ENCODE peak calls at places on chromosomes 12 and 14, in nine cellular contexts. One of them, this sample, is unnamed.

GRCh38 chr12:22627351-22627750 is 2.4 kb downstream of the ETNK1 start:
- DNase-seq in astrocyte of the cerebellum: no peak
- DNase-seq in lung: no peak
- DNase-seq in astrocyte of the spinal cord: peak
- DNase-seq in psoas muscle: no peak
- DNase-seq in gastrocnemius medialis: no peak
- DNase-seq in cardiac muscle cell: no peak
- DNase-seq in AG10803: no peak
- DNase-seq in coronary artery: no peak
- DNase-seq in this sample: no peak

GRCh38 chr14:68824517-68825347 is 31.9 kb upstream of the ZFP36L1 start:
- DNase-seq in cardiac muscle cell: peak
- DNase-seq in psoas muscle: peak
- DNase-seq in gastrocnemius medialis: peak
- DNase-seq in astrocyte of the cerebellum: no peak
- DNase-seq in lung: peak
- DNase-seq in astrocyte of the spinal cord: peak
- DNase-seq in AG10803: peak
- DNase-seq in coronary artery: no peak
- DNase-seq in this sample: peak

GRCh38 chr12:26370098-26370497 is 174.7 kb downstream of the SSPN start:
- DNase-seq in cardiac muscle cell: no peak
- DNase-seq in astrocyte of the cerebellum: no peak
- DNase-seq in astrocyte of the spinal cord: no peak
- DNase-seq in AG10803: no peak
- DNase-seq in lung: no peak
- DNase-seq in gastrocnemius medialis: no peak
- DNase-seq in coronary artery: no peak
- DNase-seq in psoas muscle: no peak
- DNase-seq in this sample: no peak

GRCh38 chr14:80206351-80206750 is 5.0 kb downstream of the DIO2 start:
- DNase-seq in lung: no peak
- DNase-seq in astrocyte of the cerebellum: no peak
- DNase-seq in coronary artery: no peak
- DNase-seq in gastrocnemius medialis: no peak
- DNase-seq in psoas muscle: no peak
- DNase-seq in astrocyte of the spinal cord: peak
- DNase-seq in AG10803: no peak
- DNase-seq in cardiac muscle cell: no peak
- DNase-seq in this sample: no peak

GRCh38 chr12:127070512-127071157 is 1196.3 kb upstream of the TMEM132C start:
- DNase-seq in astrocyte of the cerebellum: no peak
- DNase-seq in cardiac muscle cell: no peak
- DNase-seq in astrocyte of the spinal cord: no peak
- DNase-seq in gastrocnemius medialis: no peak
- DNase-seq in AG10803: no peak
- DNase-seq in lung: no peak
- DNase-seq in psoas muscle: no peak
- DNase-seq in coronary artery: no peak
- DNase-seq in this sample: no peak

GRCh38 chr12:40768125-40768864 is 76.1 kb downstream of the CNTN1 start:
- DNase-seq in coronary artery: no peak
- DNase-seq in cardiac muscle cell: no peak
- DNase-seq in AG10803: no peak
- DNase-seq in gastrocnemius medialis: no peak
- DNase-seq in lung: no peak
- DNase-seq in astrocyte of the cerebellum: no peak
- DNase-seq in astrocyte of the spinal cord: no peak
- DNase-seq in psoas muscle: no peak
- DNase-seq in this sample: no peak

GRCh38 chr12:55899035-55899434 is 28.7 kb downstream of the PYM1 start:
- DNase-seq in cardiac muscle cell: no peak
- DNase-seq in lung: no peak
- DNase-seq in coronary artery: no peak
- DNase-seq in astrocyte of the cerebellum: no peak
- DNase-seq in AG10803: peak
- DNase-seq in psoas muscle: no peak
- DNase-seq in gastrocnemius medialis: no peak
- DNase-seq in astrocyte of the spinal cord: peak
- DNase-seq in this sample: peak

GRCh38 chr12:2460051-2460450 is 334.7 kb upstream of the FKBP4 start:
- DNase-seq in lung: no peak
- DNase-seq in coronary artery: no peak
- DNase-seq in cardiac muscle cell: no peak
- DNase-seq in astrocyte of the spinal cord: no peak
- DNase-seq in psoas muscle: no peak
- DNase-seq in gastrocnemius medialis: no peak
- DNase-seq in astrocyte of the cerebellum: no peak
- DNase-seq in AG10803: no peak
- DNase-seq in this sample: no peak

GRCh38 chr12:120690083-120690450 is 3.1 kb downstream of the MLEC start:
- DNase-seq in coronary artery: no peak
- DNase-seq in lung: no peak
- DNase-seq in AG10803: no peak
- DNase-seq in cardiac muscle cell: no peak
- DNase-seq in gastrocnemius medialis: no peak
- DNase-seq in psoas muscle: no peak
- DNase-seq in astrocyte of the cerebellum: no peak
- DNase-seq in astrocyte of the spinal cord: no peak
- DNase-seq in this sample: no peak

GRCh38 chr12:109544955-109545531 is 28.3 kb downstream of the MMAB start:
- DNase-seq in gastrocnemius medialis: no peak
- DNase-seq in astrocyte of the cerebellum: no peak
- DNase-seq in lung: no peak
- DNase-seq in cardiac muscle cell: no peak
- DNase-seq in AG10803: peak
- DNase-seq in psoas muscle: no peak
- DNase-seq in coronary artery: no peak
- DNase-seq in astrocyte of the spinal cord: no peak
- DNase-seq in this sample: no peak

GRCh38 chr14:75141967-75142366 is 15.1 kb upstream of the NEK9 start:
- DNase-seq in gastrocnemius medialis: no peak
- DNase-seq in astrocyte of the spinal cord: peak
- DNase-seq in AG10803: peak
- DNase-seq in coronary artery: no peak
- DNase-seq in cardiac muscle cell: peak
- DNase-seq in lung: no peak
- DNase-seq in psoas muscle: no peak
- DNase-seq in astrocyte of the cerebellum: no peak
- DNase-seq in this sample: no peak

GRCh38 chr14:94051115-94051514 is 25.0 kb downstream of the OTUB2 start:
- DNase-seq in astrocyte of the cerebellum: peak
- DNase-seq in astrocyte of the spinal cord: peak
- DNase-seq in AG10803: peak
- DNase-seq in gastrocnemius medialis: no peak
- DNase-seq in psoas muscle: no peak
- DNase-seq in cardiac muscle cell: peak
- DNase-seq in coronary artery: peak
- DNase-seq in lung: peak
- DNase-seq in this sample: no peak

GRCh38 chr12:69330475-69331473 is 17.4 kb upstream of the LYZ start:
- DNase-seq in gastrocnemius medialis: no peak
- DNase-seq in AG10803: no peak
- DNase-seq in cardiac muscle cell: peak
- DNase-seq in psoas muscle: no peak
- DNase-seq in coronary artery: no peak
- DNase-seq in lung: no peak
- DNase-seq in astrocyte of the cerebellum: no peak
- DNase-seq in astrocyte of the spinal cord: peak
- DNase-seq in this sample: no peak

GRCh38 chr12:52759218-52759617 is 17.9 kb downstream of the KRT76 start:
- DNase-seq in AG10803: no peak
- DNase-seq in lung: no peak
- DNase-seq in coronary artery: no peak
- DNase-seq in astrocyte of the spinal cord: no peak
- DNase-seq in gastrocnemius medialis: no peak
- DNase-seq in cardiac muscle cell: no peak
- DNase-seq in psoas muscle: no peak
- DNase-seq in astrocyte of the cerebellum: no peak
- DNase-seq in this sample: no peak

GRCh38 chr12:98645572-98646067 is 530 bp downstream of the APAF1 start:
- DNase-seq in AG10803: no peak
- DNase-seq in cardiac muscle cell: peak
- DNase-seq in lung: peak
- DNase-seq in astrocyte of the spinal cord: peak
- DNase-seq in psoas muscle: no peak
- DNase-seq in gastrocnemius medialis: peak
- DNase-seq in astrocyte of the cerebellum: no peak
- DNase-seq in coronary artery: no peak
- DNase-seq in this sample: no peak

GRCh38 chr12:70243510-70244331 is 488 bp downstream of the CNOT2 start:
- DNase-seq in coronary artery: peak
- DNase-seq in cardiac muscle cell: peak
- DNase-seq in AG10803: peak
- DNase-seq in gastrocnemius medialis: peak
- DNase-seq in astrocyte of the cerebellum: no peak
- DNase-seq in lung: peak
- DNase-seq in astrocyte of the spinal cord: peak
- DNase-seq in psoas muscle: peak
- DNase-seq in this sample: no peak

GRCh38 chr12:48121522-48121921 is 2.4 kb downstream of the PFKM start:
- DNase-seq in lung: no peak
- DNase-seq in gastrocnemius medialis: no peak
- DNase-seq in psoas muscle: no peak
- DNase-seq in astrocyte of the spinal cord: no peak
- DNase-seq in AG10803: no peak
- DNase-seq in coronary artery: no peak
- DNase-seq in astrocyte of the cerebellum: no peak
- DNase-seq in cardiac muscle cell: no peak
- DNase-seq in this sample: no peak

GRCh38 chr14:35340616-35341453 is 48.7 kb downstream of the PSMA6 start:
- DNase-seq in astrocyte of the cerebellum: no peak
- DNase-seq in gastrocnemius medialis: no peak
- DNase-seq in lung: no peak
- DNase-seq in AG10803: no peak
- DNase-seq in astrocyte of the spinal cord: no peak
- DNase-seq in cardiac muscle cell: no peak
- DNase-seq in psoas muscle: peak
- DNase-seq in coronary artery: no peak
- DNase-seq in this sample: no peak
- H3K4me3 ChIP-seq in astrocyte of the cerebellum: no peak
- H3K4me3 ChIP-seq in gastrocnemius medialis: no peak
- H3K4me3 ChIP-seq in lung: no peak
- H3K4me3 ChIP-seq in AG10803: no peak
- H3K4me3 ChIP-seq in astrocyte of the spinal cord: no peak
- H3K4me3 ChIP-seq in cardiac muscle cell: no peak
- H3K4me3 ChIP-seq in psoas muscle: peak
- H3K4me3 ChIP-seq in coronary artery: peak
- H3K4me3 ChIP-seq in this sample: no peak

DNA sequence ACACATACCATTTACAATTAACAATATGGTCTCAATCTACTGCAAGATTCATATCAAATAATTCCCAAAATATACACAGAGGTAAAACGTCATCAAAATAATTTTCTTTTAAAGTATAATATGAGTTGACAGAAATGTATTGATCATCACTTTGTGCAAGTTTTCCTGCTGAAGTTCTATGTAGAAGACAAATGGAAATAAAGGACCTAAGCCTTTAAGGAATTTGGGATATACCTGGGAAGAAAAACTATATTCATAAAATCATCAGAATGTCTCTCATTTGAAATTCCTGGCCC is 61.1 kb upstream of the DAAM1 start:
- DNase-seq in astrocyte of the cerebellum: no peak
- DNase-seq in AG10803: no peak
- DNase-seq in lung: no peak
- DNase-seq in gastrocnemius medialis: no peak
- DNase-seq in astrocyte of the spinal cord: no peak
- DNase-seq in coronary artery: no peak
- DNase-seq in cardiac muscle cell: no peak
- DNase-seq in psoas muscle: no peak
- DNase-seq in this sample: no peak
- TF ChIP-seq CTCF in astrocyte of the cerebellum: no peak
- TF ChIP-seq CTCF in AG10803: no peak
- TF ChIP-seq CTCF in lung: no peak
- TF ChIP-seq CTCF in gastrocnemius medialis: no peak
- TF ChIP-seq CTCF in astrocyte of the spinal cord: no peak
- TF ChIP-seq CTCF in coronary artery: no peak
- TF ChIP-seq CTCF in cardiac muscle cell: no peak
- TF ChIP-seq CTCF in psoas muscle: no peak
- TF ChIP-seq CTCF in this sample: no peak

DNA sequence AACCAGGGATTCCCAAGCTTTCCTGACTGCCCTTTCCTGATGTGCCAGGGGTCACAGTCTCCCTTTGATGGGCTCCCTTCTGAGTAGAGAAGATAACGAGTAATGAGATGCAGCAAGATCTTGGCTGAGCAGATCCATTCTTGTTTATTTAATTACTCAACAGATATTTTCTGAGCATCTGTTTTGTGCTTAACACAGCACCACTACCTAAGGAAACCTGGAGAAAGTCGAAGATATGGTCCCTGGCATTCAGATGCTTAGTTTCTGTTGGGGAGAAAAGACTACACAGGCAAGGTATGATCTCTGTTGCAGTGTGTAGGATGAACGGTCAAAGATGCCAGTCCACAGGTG is 3.9 kb downstream of the AJUBA start:
- DNase-seq in coronary artery: no peak
- DNase-seq in AG10803: no peak
- DNase-seq in cardiac muscle cell: no peak
- DNase-seq in lung: no peak
- DNase-seq in gastrocnemius medialis: no peak
- DNase-seq in psoas muscle: no peak
- DNase-seq in astrocyte of the cerebellum: no peak
- DNase-seq in astrocyte of the spinal cord: no peak
- DNase-seq in this sample: no peak
- H3K4me3 ChIP-seq in coronary artery: no peak
- H3K4me3 ChIP-seq in AG10803: peak
- H3K4me3 ChIP-seq in cardiac muscle cell: no peak
- H3K4me3 ChIP-seq in lung: no peak
- H3K4me3 ChIP-seq in gastrocnemius medialis: no peak
- H3K4me3 ChIP-seq in psoas muscle: no peak
- H3K4me3 ChIP-seq in astrocyte of the cerebellum: peak
- H3K4me3 ChIP-seq in astrocyte of the spinal cord: no peak
- H3K4me3 ChIP-seq in this sample: peak

GRCh38 chr12:106126441-106127288 is 12.1 kb downstream of the NUAK1 start:
- DNase-seq in psoas muscle: no peak
- DNase-seq in AG10803: peak
- DNase-seq in astrocyte of the spinal cord: peak
- DNase-seq in cardiac muscle cell: no peak
- DNase-seq in astrocyte of the cerebellum: no peak
- DNase-seq in coronary artery: no peak
- DNase-seq in lung: no peak
- DNase-seq in gastrocnemius medialis: peak
- DNase-seq in this sample: no peak

GRCh38 chr12:106130474-106131113 is 8.2 kb downstream of the NUAK1 start:
- DNase-seq in psoas muscle: no peak
- DNase-seq in AG10803: no peak
- DNase-seq in astrocyte of the cerebellum: no peak
- DNase-seq in astrocyte of the spinal cord: no peak
- DNase-seq in gastrocnemius medialis: no peak
- DNase-seq in lung: no peak
- DNase-seq in cardiac muscle cell: no peak
- DNase-seq in coronary artery: no peak
- DNase-seq in this sample: no peak

GRCh38 chr12:106125351-106126085 is 13.2 kb downstream of the NUAK1 start:
- DNase-seq in astrocyte of the cerebellum: no peak
- DNase-seq in psoas muscle: no peak
- DNase-seq in cardiac muscle cell: no peak
- DNase-seq in lung: no peak
- DNase-seq in coronary artery: no peak
- DNase-seq in astrocyte of the spinal cord: no peak
- DNase-seq in gastrocnemius medialis: no peak
- DNase-seq in AG10803: no peak
- DNase-seq in this sample: no peak

GRCh38 chr12:106128526-106129430 is 10.0 kb downstream of the NUAK1 start:
- DNase-seq in astrocyte of the cerebellum: no peak
- DNase-seq in lung: no peak
- DNase-seq in cardiac muscle cell: no peak
- DNase-seq in astrocyte of the spinal cord: no peak
- DNase-seq in coronary artery: no peak
- DNase-seq in AG10803: no peak
- DNase-seq in psoas muscle: no peak
- DNase-seq in gastrocnemius medialis: no peak
- DNase-seq in this sample: no peak

GRCh38 chr12:106127289-106128126 is 11.2 kb downstream of the NUAK1 start:
- DNase-seq in lung: no peak
- DNase-seq in AG10803: peak
- DNase-seq in astrocyte of the spinal cord: peak
- DNase-seq in psoas muscle: no peak
- DNase-seq in cardiac muscle cell: no peak
- DNase-seq in gastrocnemius medialis: no peak
- DNase-seq in coronary artery: no peak
- DNase-seq in astrocyte of the cerebellum: no peak
- DNase-seq in this sample: no peak
- TF ChIP-seq CTCF in lung: no peak
- TF ChIP-seq CTCF in AG10803: peak
- TF ChIP-seq CTCF in astrocyte of the spinal cord: no peak
- TF ChIP-seq CTCF in psoas muscle: no peak
- TF ChIP-seq CTCF in cardiac muscle cell: no peak
- TF ChIP-seq CTCF in gastrocnemius medialis: no peak
- TF ChIP-seq CTCF in coronary artery: no peak
- TF ChIP-seq CTCF in astrocyte of the cerebellum: no peak
- TF ChIP-seq CTCF in this sample: peak

This sample was measured in HFF-Myc.